ENCODE peak calls at places on chromosome 6, in five cellular contexts. I, Y, X, T and K are unnamed samples.

GRCh38 chr6:134466751-134467525 is 149.0 kb upstream of the SGK1 start:
- DNase-seq in I (no peak), Y (no peak), X (no peak), T (no peak), K (no peak)

GRCh38 chr6:105250523-105250922 is 70.7 kb upstream of the POPDC3 start:
- DNase-seq in I (no peak), Y (no peak), X (no peak), T (no peak), K (no peak)

GRCh38 chr6:21856844-21857243 is 263.3 kb downstream of the SOX4 start:
- DNase-seq in I (no peak), Y (no peak), X (no peak), T (no peak), K (no peak)

GRCh38 chr6:103872683-103873082 is 987.0 kb downstream of the HACE1 start:
- DNase-seq in I (peak), Y (no peak), X (no peak), T (no peak), K (no peak)

GRCh38 chr6:138403324-138403800 is 661 bp upstream of the HEBP2 start:
- DNase-seq in I (peak), Y (peak), X (no peak), T (peak), K (peak)

GRCh38 chr6:1015819-1016218 is 296.1 kb upstream of the FOXQ1 start:
- DNase-seq in I (no peak), Y (no peak), X (no peak), T (no peak), K (peak)

GRCh38 chr6:137637161-137637560 is 143.0 kb upstream of the OLIG3 start:
- DNase-seq in I (peak), Y (no peak), X (peak), T (no peak), K (no peak)

GRCh38 chr6:159127701-159128100 is 41.5 kb upstream of the FNDC1 start:
- DNase-seq in I (no peak), Y (no peak), X (no peak), T (no peak), K (no peak)

GRCh38 chr6:121382467-121383121 is 48.3 kb upstream of the TBC1D32 start:
- DNase-seq in I (peak), Y (no peak), X (no peak), T (no peak), K (no peak)

GRCh38 chr6:168648730-168649129 is 207.7 kb downstream of the SMOC2 start:
- DNase-seq in I (no peak), Y (no peak), X (no peak), T (no peak), K (no peak)

GRCh38 chr6:23027281-23027680 is 457.9 kb downstream of the HDGFL1 start:
- DNase-seq in I (no peak), Y (no peak), X (no peak), T (no peak), K (no peak)

GRCh38 chr6:166286831-166287271 is 21.3 kb downstream of the PRR18 start:
- DNase-seq in I (peak), Y (peak), X (no peak), T (no peak), K (no peak)

GRCh38 chr6:138654715-138655634 is 118.6 kb upstream of the CCDC28A start:
- DNase-seq in I (no peak), Y (no peak), X (no peak), T (no peak), K (no peak)

GRCh38 chr6:83867527-83868161 is 8.2 kb downstream of the CYB5R4 start:
- DNase-seq in I (peak), Y (no peak), X (peak), T (peak), K (peak)

GRCh38 chr6:159761135-159761872 is 541 bp upstream of the ACAT2 start:
- DNase-seq in I (peak), Y (peak), X (no peak), T (peak), K (peak)

GRCh38 chr6:127869772-127870404 is 31.0 kb downstream of the THEMIS start:
- DNase-seq in I (peak), Y (no peak), X (no peak), T (no peak), K (no peak)

GRCh38 chr6:6384520-6384919 is 64.1 kb upstream of the F13A1 start:
- DNase-seq in I (peak), Y (no peak), X (no peak), T (no peak), K (no peak)

GRCh38 chr6:78089551-78089950 is 436.7 kb downstream of the MEI4 start:
- DNase-seq in I (no peak), Y (no peak), X (no peak), T (no peak), K (no peak)

GRCh38 chr6:110831405-110831804 is 16.1 kb upstream of the CDK19 start:
- DNase-seq in I (no peak), Y (no peak), X (no peak), T (no peak), K (no peak)

GRCh38 chr6:32972353-32973143 is 4.2 kb downstream of the BRD2 start:
- DNase-seq in I (no peak), Y (no peak), X (no peak), T (no peak), K (peak)

GRCh38 chr6:167671977-167672687 is 154.6 kb upstream of the AFDN start:
- DNase-seq in I (no peak), Y (no peak), X (no peak), T (no peak), K (no peak)